ENCODE peak calls at places on chromosome 7, in ten cellular contexts. S is iPS DF 6.9; A is psoas muscle; V is DND-41; Z is keratinocyte; Q is aorta; H is naive thymus-derived CD4-positive, alpha-beta T cell; J is MM.1S; O is left lung; G is stomach. I is an unnamed sample. For H3K4me1, the result is how much of the 10 kb centered on the place peaks cover.

GRCh38 chr7:100162874-100163533 is 4.5 kb upstream of the TRAPPC14 start:
- DNase-seq in S (no peak), A (no peak), V (no peak), Z (no peak), Q (peak), H (no peak), J (no peak), O (no peak), G (no peak), I (no peak)

GRCh38 chr7:4808565-4808964 is 33.1 kb downstream of the AP5Z1 start:
- DNase-seq in S (no peak), A (no peak), V (no peak), Z (no peak), Q (no peak), H (no peak), J (no peak), O (no peak), G (no peak), I (no peak)

GRCh38 chr7:158885624-158886023 is 29.3 kb downstream of the DYNC2I1 start:
- DNase-seq in S (no peak), A (no peak), V (no peak), Z (no peak), Q (no peak), H (no peak), J (peak), O (no peak), G (no peak), I (peak)

GRCh38 chr7:142436601-142437000 is 178.7 kb upstream of the PRSS58 start:
- DNase-seq in S (no peak), A (no peak), V (no peak), Z (no peak), Q (no peak), H (no peak), J (no peak), O (no peak), G (no peak), I (no peak)

GRCh38 chr7:63900394-63901203 is 98.0 kb upstream of the ZNF722 start:
- DNase-seq in S (no peak), A (peak), V (peak), Z (no peak), Q (peak), H (peak), J (peak), O (peak), G (peak), I (peak)

GRCh38 chr7:127066974-127067373 is 185.8 kb downstream of the GRM8 start:
- DNase-seq in S (peak), A (no peak), V (no peak), Z (no peak), Q (no peak), H (no peak), J (peak), O (no peak), G (no peak), I (no peak)

GRCh38 chr7:42407311-42407710 is 170.3 kb upstream of the GLI3 start:
- DNase-seq in S (no peak), A (no peak), V (no peak), Z (no peak), Q (no peak), H (no peak), J (no peak), O (no peak), G (no peak), I (no peak)

GRCh38 chr7:54429106-54429505 is 113.1 kb upstream of the VSTM2A start:
- DNase-seq in S (no peak), A (no peak), V (no peak), Z (no peak), Q (no peak), H (no peak), J (no peak), O (no peak), G (no peak), I (no peak)

GRCh38 chr7:152162287-152162686 is 136.8 kb downstream of the GALNT11 start:
- DNase-seq in S (no peak), A (no peak), V (no peak), Z (no peak), Q (no peak), H (no peak), J (no peak), O (no peak), G (no peak), I (no peak)

GRCh38 chr7:28986723-28987122 is 28.6 kb upstream of the TRIL start:
- DNase-seq in S (no peak), A (no peak), V (no peak), Z (no peak), Q (no peak), H (no peak), J (no peak), O (no peak), G (no peak), I (no peak)

GRCh38 chr7:11768263-11768662 is 63.7 kb downstream of the THSD7A start:
- DNase-seq in S (no peak), A (no peak), V (no peak), Z (no peak), Q (no peak), H (no peak), J (no peak), O (no peak), G (no peak), I (no peak)

GRCh38 chr7:91892099-91892788 is 11.7 kb upstream of the MTERF1 start:
- DNase-seq in S (no peak), A (no peak), V (no peak), Z (no peak), Q (no peak), H (no peak), J (no peak), O (no peak), G (no peak), I (no peak)

GRCh38 chr7:103855671-103856070 is 133.8 kb downstream of the RELN start:
- DNase-seq in S (no peak), A (no peak), V (no peak), Z (no peak), Q (no peak), H (no peak), J (no peak), O (no peak), G (no peak), I (no peak)

GRCh38 chr7:127751062-127751722 is 99.2 kb downstream of the SND1 start:
- DNase-seq in S (no peak), A (no peak), V (no peak), Z (no peak), Q (no peak), H (no peak), J (no peak), O (no peak), G (no peak), I (peak)

GRCh38 chr7:140672382-140673062 is at the start of gene ADCK2:
- DNase-seq in S (no peak), A (no peak), V (peak), Z (no peak), Q (peak), H (peak), J (peak), O (peak), G (peak), I (peak)

GRCh38 chr7:4450483-4450882 is 231.6 kb upstream of the FOXK1 start:
- DNase-seq in S (no peak), A (no peak), V (no peak), Z (no peak), Q (no peak), H (no peak), J (no peak), O (no peak), G (no peak), I (no peak)

GRCh38 chr7:92025260-92025659 is 84.6 kb downstream of the AKAP9 start:
- DNase-seq in S (no peak), A (no peak), V (no peak), Z (peak), Q (no peak), H (no peak), J (no peak), O (no peak), G (no peak), I (peak)

GRCh38 chr7:158394936-158395335 is 192.7 kb downstream of the PTPRN2 start:
- DNase-seq in S (no peak), A (no peak), V (peak), Z (no peak), Q (peak), H (peak), J (peak), O (no peak), G (peak), I (no peak)

GRCh38 chr7:7869036-7869435 is 99.6 kb upstream of the GLCCI1 start:
- DNase-seq in S (no peak), A (no peak), V (no peak), Z (no peak), Q (no peak), H (no peak), J (no peak), O (no peak), G (no peak), I (no peak)

GRCh38 chr7:42012786-42013360 is 224.1 kb downstream of the GLI3 start:
- DNase-seq in S (no peak), A (no peak), V (no peak), Z (no peak), Q (no peak), H (no peak), J (no peak), O (no peak), G (no peak), I (no peak)

GRCh38 chr7:23474098-23474828 is 4.0 kb upstream of the IGF2BP3 start:
- DNase-seq in S (peak), A (peak), V (no peak), Z (peak), Q (peak), H (peak), J (peak), O (peak), G (peak), I (peak)

GRCh38 chr7:39924122-39924521 is 25.9 kb upstream of the CDK13 start:
- DNase-seq in S (no peak), A (no peak), V (no peak), Z (no peak), Q (no peak), H (no peak), J (no peak), O (no peak), G (no peak), I (no peak)

GRCh38 chr7:73463260-73463659 is 29.7 kb downstream of the FZD9 start:
- DNase-seq in S (no peak), A (no peak), V (no peak), Z (no peak), Q (no peak), H (no peak), J (no peak), O (no peak), G (no peak), I (no peak)

GRCh38 chr7:131947661-131948060 is 391.2 kb upstream of the PODXL start:
- DNase-seq in S (no peak), A (no peak), V (no peak), Z (no peak), Q (no peak), H (no peak), J (no peak), O (no peak), G (no peak), I (no peak)

GRCh38 chr7:207418-208127 is 15.2 kb downstream of the FAM20C start:
- DNase-seq in S (no peak), A (no peak), V (no peak), Z (no peak), Q (peak), H (no peak), J (no peak), O (no peak), G (no peak), I (no peak)

GRCh38 chr7:133697585-133697984 is 429.6 kb upstream of the LRGUK start:
- DNase-seq in S (no peak), A (no peak), V (no peak), Z (no peak), Q (no peak), H (no peak), J (no peak), O (no peak), G (no peak), I (no peak)

GRCh38 chr7:78587443-78588044 is 789.0 kb downstream of the PHTF2 start:
- DNase-seq in S (no peak), A (no peak), V (no peak), Z (no peak), Q (no peak), H (no peak), J (peak), O (no peak), G (no peak), I (peak)

GRCh38 chr7:116583653-116584052 is 58.8 kb downstream of the CAV1 start:
- DNase-seq in S (no peak), A (no peak), V (no peak), Z (no peak), Q (no peak), H (no peak), J (peak), O (no peak), G (no peak), I (no peak)

GRCh38 chr7:21507627-21508343 is 35.1 kb upstream of the DNAH11 start:
- DNase-seq in S (peak), A (no peak), V (no peak), Z (no peak), Q (no peak), H (no peak), J (peak), O (peak), G (peak), I (no peak)

GRCh38 chr7:4167385-4167910 is 514.6 kb upstream of the FOXK1 start:
- DNase-seq in S (no peak), A (no peak), V (no peak), Z (no peak), Q (no peak), H (no peak), J (no peak), O (no peak), G (no peak), I (no peak)

GRCh38 chr7:69464035-69464434 is 134.2 kb upstream of the AUTS2 start:
- DNase-seq in S (no peak), A (no peak), V (no peak), Z (no peak), Q (no peak), H (no peak), J (no peak), O (no peak), G (no peak), I (no peak)

GRCh38 chr7:21547511-21547910 is 4.7 kb downstream of the DNAH11 start:
- DNase-seq in S (no peak), A (no peak), V (no peak), Z (no peak), Q (no peak), H (no peak), J (no peak), O (no peak), G (no peak), I (no peak)

GRCh38 chr7:120280743-120281142 is 7.8 kb downstream of the KCND2 start:
- DNase-seq in S (no peak), A (no peak), V (no peak), Z (no peak), Q (no peak), H (no peak), J (no peak), O (no peak), G (no peak), I (no peak)

GRCh38 chr7:8481752-8482446 is 48.5 kb downstream of the NXPH1 start:
- DNase-seq in S (no peak), A (no peak), V (no peak), Z (no peak), Q (no peak), H (no peak), J (no peak), O (no peak), G (no peak), I (no peak)

GRCh38 chr7:41421056-41421455 is 281.8 kb downstream of the INHBA start:
- DNase-seq in S (no peak), A (no peak), V (no peak), Z (no peak), Q (no peak), H (no peak), J (no peak), O (no peak), G (no peak), I (no peak)

GRCh38 chr7:148717266-148717793 is 18.6 kb downstream of the CUL1 start:
- DNase-seq in S (no peak), A (no peak), V (no peak), Z (no peak), Q (no peak), H (no peak), J (no peak), O (no peak), G (no peak), I (no peak)

GRCh38 chr7:27442446-27442845 is 199.8 kb downstream of the EVX1 start:
- DNase-seq in S (no peak), A (no peak), V (no peak), Z (peak), Q (no peak), H (no peak), J (no peak), O (no peak), G (no peak), I (peak)

GRCh38 chr7:31307941-31308340 is 32.6 kb downstream of the NEUROD6 start:
- DNase-seq in S (no peak), A (no peak), V (no peak), Z (no peak), Q (no peak), H (no peak), J (no peak), O (no peak), G (no peak), I (no peak)
- H3K4me1 ChIP-seq in S (under half), A (under half), V (under half), Z (under half), Q (under half), H (under half), J (under half), O (under half), G (under half), I (under half)

DNA sequence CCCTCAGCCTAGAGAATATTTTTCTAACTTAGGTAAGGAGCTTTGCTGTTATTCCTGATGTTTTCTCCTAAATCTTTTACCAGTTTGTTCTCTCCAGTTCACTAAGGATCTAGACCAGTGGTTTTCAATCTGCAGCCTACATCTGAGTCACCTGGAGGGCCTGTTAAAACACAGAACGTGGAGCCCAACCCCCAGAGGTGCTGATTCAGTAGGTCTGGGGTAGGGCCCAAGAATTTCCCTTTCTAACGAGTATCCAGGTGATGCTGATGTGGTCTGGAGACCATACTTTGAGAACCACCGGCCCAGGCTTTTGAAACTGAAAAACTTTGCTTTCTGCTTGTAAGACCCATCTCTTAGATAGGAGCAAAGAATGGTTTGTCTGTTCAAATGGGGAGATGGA is 51.2 kb upstream of the KMT2E start:
- DNase-seq in S (no peak), A (no peak), V (no peak), Z (no peak), Q (no peak), H (no peak), J (peak), O (no peak), G (no peak), I (no peak)
- H3K4me1 ChIP-seq in S (under half), A (under half), V (under half), Z (under half), Q (under half), H (under half), J (half or more), O (under half), G (under half), I (half or more)

GRCh38 chr7:50278120-50278519 is 26.4 kb upstream of the IKZF1 start:
- DNase-seq in S (no peak), A (no peak), V (no peak), Z (no peak), Q (no peak), H (no peak), J (no peak), O (no peak), G (no peak), I (no peak)
- H3K4me1 ChIP-seq in S (under half), A (under half), V (under half), Z (under half), Q (under half), H (under half), J (under half), O (under half), G (under half), I (under half)

GRCh38 chr7:50783801-50784507 is 1.3 kb upstream of the GRB10 start:
- DNase-seq in S (no peak), A (no peak), V (no peak), Z (no peak), Q (no peak), H (no peak), J (no peak), O (no peak), G (no peak), I (no peak)
- H3K4me1 ChIP-seq in S (under half), A (under half), V (under half), Z (under half), Q (under half), H (under half), J (under half), O (under half), G (under half), I (under half)

DNA sequence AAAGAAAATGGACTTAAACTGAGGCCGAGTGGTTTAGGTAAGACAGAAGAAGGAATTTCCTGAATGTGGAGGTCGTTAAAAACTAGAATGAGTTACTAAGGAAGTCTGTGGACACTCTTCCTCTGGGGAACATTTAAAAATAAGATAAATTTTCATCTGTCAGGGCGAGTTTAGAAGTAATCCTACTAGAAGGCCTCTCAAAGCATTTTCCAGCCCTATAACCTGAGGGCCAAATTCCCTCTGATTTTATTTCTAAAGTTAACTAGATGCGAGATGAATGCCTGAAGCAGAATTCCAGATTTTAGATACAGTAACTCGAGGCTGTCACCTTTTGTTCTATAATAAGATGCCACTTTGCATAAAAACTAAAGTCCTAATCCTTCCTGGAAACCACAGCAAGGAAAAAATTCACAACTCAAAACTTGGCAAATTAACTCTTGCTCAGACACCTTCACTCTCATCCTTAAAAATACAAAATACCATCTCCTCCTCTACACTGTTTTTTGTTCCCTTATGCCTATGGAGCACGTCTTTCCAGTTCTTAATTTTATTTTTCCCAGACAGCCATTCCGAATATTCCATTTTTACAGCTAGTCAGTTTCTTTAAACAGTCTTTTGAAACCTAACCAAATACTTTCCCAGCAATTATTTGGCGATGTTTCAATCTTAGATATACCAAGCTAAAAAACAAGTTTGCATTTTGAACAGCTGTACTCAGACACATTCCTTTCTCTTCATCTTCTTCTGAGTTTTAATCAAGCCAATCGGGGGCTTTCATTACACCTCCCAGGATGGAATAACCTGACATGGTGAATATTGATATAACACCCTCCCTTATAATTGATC is 420.7 kb upstream of the NFE2L3 start:
- DNase-seq in S (no peak), A (no peak), V (no peak), Z (no peak), Q (no peak), H (no peak), J (no peak), O (no peak), G (no peak), I (no peak)
- H3K4me1 ChIP-seq in S (under half), A (under half), V (under half), Z (under half), Q (under half), H (under half), J (under half), O (under half), G (under half), I (under half)

GRCh38 chr7:130943981-130944380 is 210.0 kb upstream of the KLF14 start:
- DNase-seq in S (no peak), A (no peak), V (no peak), Z (no peak), Q (no peak), H (no peak), J (no peak), O (no peak), G (no peak), I (no peak)
- H3K4me1 ChIP-seq in S (under half), A (under half), V (under half), Z (under half), Q (under half), H (half or more), J (under half), O (half or more), G (under half), I (half or more)